ENCODE peak calls at places on chromosomes 3 and 15, in four cellular contexts. One of them, this sample, is unnamed.

GRCh38 chr3:12966847-12967750 is 106.1 kb downstream of the IQSEC1 start:
- DNase-seq in glomerular endothelial cell: no peak
- DNase-seq in C1 segment of cervical spinal cord: no peak
- DNase-seq in Peyer's patch: no peak
- DNase-seq in this sample: no peak

GRCh38 chr15:73558529-73558928 is 74.7 kb downstream of the NPTN start:
- DNase-seq in glomerular endothelial cell: no peak
- DNase-seq in C1 segment of cervical spinal cord: no peak
- DNase-seq in Peyer's patch: no peak
- DNase-seq in this sample: no peak

GRCh38 chr15:41791970-41792637 is 17.8 kb downstream of the MAPKBP1 start:
- DNase-seq in glomerular endothelial cell: no peak
- DNase-seq in C1 segment of cervical spinal cord: no peak
- DNase-seq in Peyer's patch: no peak
- DNase-seq in this sample: no peak

GRCh38 chr3:122519693-122520092 is 5.0 kb upstream of the KPNA1 start:
- DNase-seq in glomerular endothelial cell: no peak
- DNase-seq in C1 segment of cervical spinal cord: no peak
- DNase-seq in Peyer's patch: no peak
- DNase-seq in this sample: no peak

GRCh38 chr3:108227131-108227530 is 4.9 kb upstream of the IFT57 start:
- DNase-seq in glomerular endothelial cell: no peak
- DNase-seq in C1 segment of cervical spinal cord: no peak
- DNase-seq in Peyer's patch: no peak
- DNase-seq in this sample: no peak

GRCh38 chr3:47612178-47612577 is 33.5 kb upstream of the CSPG5 start:
- DNase-seq in glomerular endothelial cell: no peak
- DNase-seq in C1 segment of cervical spinal cord: no peak
- DNase-seq in Peyer's patch: no peak
- DNase-seq in this sample: peak; percentile 71

GRCh38 chr15:69253156-69253555 is 45.6 kb upstream of the PAQR5 start:
- DNase-seq in glomerular endothelial cell: peak; percentile 39
- DNase-seq in C1 segment of cervical spinal cord: no peak
- DNase-seq in Peyer's patch: no peak
- DNase-seq in this sample: peak; percentile 73

GRCh38 chr3:33525232-33525631 is 85.0 kb upstream of the UBP1 start:
- DNase-seq in glomerular endothelial cell: no peak
- DNase-seq in C1 segment of cervical spinal cord: no peak
- DNase-seq in Peyer's patch: no peak
- DNase-seq in this sample: no peak

GRCh38 chr3:28039829-28040228 is 201.6 kb upstream of the CMC1 start:
- DNase-seq in glomerular endothelial cell: no peak
- DNase-seq in C1 segment of cervical spinal cord: no peak
- DNase-seq in Peyer's patch: no peak
- DNase-seq in this sample: no peak

GRCh38 chr3:111831840-111832239 is 27.2 kb upstream of the PHLDB2 start:
- DNase-seq in glomerular endothelial cell: no peak
- DNase-seq in C1 segment of cervical spinal cord: no peak
- DNase-seq in Peyer's patch: no peak
- DNase-seq in this sample: peak; percentile 17

GRCh38 chr3:58082047-58082446 is 73.8 kb downstream of the FLNB start:
- DNase-seq in glomerular endothelial cell: peak; percentile 97
- DNase-seq in C1 segment of cervical spinal cord: no peak
- DNase-seq in Peyer's patch: peak; percentile 28
- DNase-seq in this sample: peak; percentile 42

GRCh38 chr15:77715051-77715450 is 82.3 kb upstream of the LINGO1 start:
- DNase-seq in glomerular endothelial cell: no peak
- DNase-seq in C1 segment of cervical spinal cord: no peak
- DNase-seq in Peyer's patch: no peak
- DNase-seq in this sample: no peak

GRCh38 chr15:42876224-42876623 is 44.4 kb downstream of the TTBK2 start:
- DNase-seq in glomerular endothelial cell: no peak
- DNase-seq in C1 segment of cervical spinal cord: no peak
- DNase-seq in Peyer's patch: no peak
- DNase-seq in this sample: no peak

This sample was measured in A172.